ENCODE peak calls at places on chromosomes 7 and 10, in five cellular contexts. L, U, X, N and I are unnamed samples. For H3K4me1, the result is how much of the 10 kb centered on the place peaks cover.

GRCh38 chr10:80281292-80281691 is 8.2 kb downstream of the MAT1A start:
- DNase-seq in L (no peak), U (no peak), X (no peak), N (no peak), I (no peak)

GRCh38 chr10:60044221-60044620 is 137.9 kb upstream of the CCDC6 start:
- DNase-seq in L (no peak), U (no peak), X (no peak), N (no peak), I (no peak)

GRCh38 chr10:132616170-132616994 is 78.8 kb downstream of the INPP5A start:
- DNase-seq in L (no peak), U (no peak), X (no peak), N (no peak), I (no peak)

GRCh38 chr7:143884276-143884977 is 17.5 kb downstream of the TCAF1 start:
- DNase-seq in L (no peak), U (no peak), X (no peak), N (no peak), I (no peak)

GRCh38 chr7:24572014-24572413 is 1.2 kb upstream of the PALS2 start:
- DNase-seq in L (no peak), U (no peak), X (no peak), N (no peak), I (no peak)

GRCh38 chr7:33191326-33191725 is 62.0 kb downstream of the BBS9 start:
- DNase-seq in L (no peak), U (no peak), X (no peak), N (no peak), I (no peak)

GRCh38 chr10:113463777-113464176 is 89.1 kb upstream of the HABP2 start:
- DNase-seq in L (no peak), U (no peak), X (no peak), N (no peak), I (no peak)

GRCh38 chr7:98872328-98872924 is 2.6 kb upstream of the TMEM130 start:
- DNase-seq in L (no peak), U (no peak), X (peak), N (no peak), I (no peak)

GRCh38 chr10:117254774-117255735 is 14.1 kb downstream of the SLC18A2 start:
- DNase-seq in L (no peak), U (no peak), X (no peak), N (no peak), I (no peak)

GRCh38 chr7:50308301-50309129 is 4.0 kb downstream of the IKZF1 start:
- DNase-seq in L (no peak), U (no peak), X (no peak), N (no peak), I (no peak)

GRCh38 chr7:50309736-50310135 is 5.2 kb downstream of the IKZF1 start:
- DNase-seq in L (no peak), U (no peak), X (no peak), N (no peak), I (no peak)

GRCh38 chr7:50309130-50309478 is 4.6 kb downstream of the IKZF1 start:
- DNase-seq in L (no peak), U (no peak), X (no peak), N (no peak), I (no peak)

GRCh38 chr7:50312176-50312575 is 7.7 kb downstream of the IKZF1 start:
- DNase-seq in L (no peak), U (no peak), X (no peak), N (no peak), I (no peak)

DNA sequence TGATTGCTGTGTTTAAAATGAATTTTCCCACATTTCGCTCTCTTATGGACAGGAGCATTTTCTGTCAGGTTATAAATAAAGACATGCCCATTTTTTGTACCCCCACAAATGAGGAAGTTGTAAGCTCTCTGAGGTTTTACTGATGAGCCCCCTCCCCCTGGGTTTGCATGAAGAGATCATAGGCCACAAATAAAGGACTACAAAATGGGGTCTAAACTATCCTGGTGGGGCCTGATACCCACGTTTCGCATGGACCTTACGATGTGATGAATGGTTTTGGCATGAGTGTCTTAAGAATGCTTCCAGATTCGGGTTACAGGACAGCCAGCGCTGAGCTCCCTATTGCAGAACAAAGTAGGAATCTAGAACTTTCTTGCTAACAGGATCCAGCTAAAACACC is 5.8 kb downstream of the IKZF1 start:
- DNase-seq in L (no peak), U (no peak), X (no peak), N (no peak), I (no peak)
- H3K4me1 ChIP-seq in L (under half), U (under half), X (under half), N (under half), I (under half)

GRCh38 chr7:102931757-102932156 is 19.0 kb downstream of the LRRC17 start:
- DNase-seq in L (no peak), U (no peak), X (no peak), N (no peak), I (no peak)
- H3K4me1 ChIP-seq in L (under half), U (under half), X (under half), N (under half), I (under half)

DNA sequence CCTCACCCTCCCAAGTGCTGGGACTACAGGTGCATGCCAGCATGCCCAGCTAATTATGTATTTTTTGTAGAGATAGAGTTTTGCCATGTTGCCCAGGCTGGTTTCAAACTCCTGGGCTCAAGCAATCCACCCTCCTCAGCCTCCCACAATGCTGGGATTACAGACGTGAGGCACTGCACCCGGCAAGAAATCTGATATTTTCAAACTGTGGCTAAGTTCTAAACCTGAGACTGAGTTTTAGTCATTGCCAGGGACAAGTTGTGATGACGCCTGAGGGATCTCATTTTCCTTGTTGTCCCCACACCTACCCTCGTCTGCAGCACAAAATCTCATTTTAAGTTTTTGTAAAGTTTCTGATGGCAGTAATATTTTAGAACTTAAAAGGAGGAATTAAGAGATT is 9.8 kb downstream of the AUTS2 start:
- DNase-seq in L (no peak), U (no peak), X (no peak), N (no peak), I (no peak)
- H3K4me1 ChIP-seq in L (under half), U (under half), X (under half), N (under half), I (under half)

GRCh38 chr7:135161669-135162068 is 8.8 kb downstream of the CYREN start:
- DNase-seq in L (no peak), U (no peak), X (no peak), N (no peak), I (no peak)
- H3K4me1 ChIP-seq in L (under half), U (under half), X (under half), N (under half), I (under half)

GRCh38 chr7:516606-517456 is 2.8 kb downstream of the PDGFA start:
- DNase-seq in L (peak), U (no peak), X (peak), N (no peak), I (peak)
- H3K4me1 ChIP-seq in L (under half), U (under half), X (under half), N (under half), I (under half)

GRCh38 chr10:88059176-88059575 is 195.8 kb downstream of the PTEN start:
- DNase-seq in L (no peak), U (no peak), X (no peak), N (no peak), I (no peak)
- H3K4me1 ChIP-seq in L (under half), U (under half), X (under half), N (under half), I (under half)

GRCh38 chr7:47783456-47784240 is 164.6 kb downstream of the PKD1L1 start:
- DNase-seq in L (peak), U (peak), X (peak), N (no peak), I (no peak)

GRCh38 chr7:47782022-47782421 is 166.2 kb downstream of the PKD1L1 start:
- DNase-seq in L (peak), U (no peak), X (no peak), N (no peak), I (no peak)

GRCh38 chr7:47785923-47786556 is 162.2 kb downstream of the PKD1L1 start:
- DNase-seq in L (peak), U (no peak), X (no peak), N (no peak), I (no peak)

GRCh38 chr7:47780555-47780954 is 167.7 kb downstream of the PKD1L1 start:
- DNase-seq in L (no peak), U (no peak), X (no peak), N (no peak), I (no peak)

GRCh38 chr7:47782792-47783191 is 165.5 kb downstream of the PKD1L1 start:
- DNase-seq in L (peak), U (no peak), X (no peak), N (no peak), I (no peak)
- H3K4me1 ChIP-seq in L (half or more), U (under half), X (half or more), N (under half), I (under half)